ENCODE peak calls at places on chromosomes 2 and 18, in seven cellular contexts. L is mesendoderm, W is GM23338, I is HCT116, U is AG09309, M is mammary epithelial cell, T is tibial nerve. G is an unnamed sample.
A peak's percentile ranks its signal among the peaks of the same experiment; 100 is the strongest.

GRCh38 chr18:44733754-44734465 is 53.2 kb downstream of the SETBP1 start:
- DNase-seq in U (no peak), I (no peak), L (no peak), T (no peak), W (no peak), M (peak; percentile 14), G (no peak)

GRCh38 chr2:181553244-181553643 is 96.1 kb downstream of the ITGA4 start:
- DNase-seq in L (no peak), M (no peak), W (no peak), U (no peak), T (no peak), I (no peak), G (no peak)

GRCh38 chr18:74529378-74529777 is 4.9 kb upstream of the CNDP1 start:
- DNase-seq in W (no peak), I (no peak), T (no peak), U (no peak), L (no peak), M (no peak), G (no peak)

GRCh38 chr18:25516121-25516520 is 164.2 kb upstream of the ZNF521 start:
- DNase-seq in I (no peak), L (no peak), W (no peak), U (no peak), M (no peak), T (no peak), G (no peak)

GRCh38 chr18:47594621-47595086 is 335.8 kb downstream of the SMAD2 start:
- DNase-seq in U (no peak), L (no peak), I (no peak), M (no peak), T (peak; percentile 16), W (no peak), G (no peak)

GRCh38 chr2:128922154-128922553 is 603.5 kb upstream of the HS6ST1 start:
- DNase-seq in I (no peak), L (no peak), U (no peak), M (no peak), W (no peak), T (no peak), G (no peak)

GRCh38 chr2:101545940-101546339 is 71.0 kb upstream of the RFX8 start:
- DNase-seq in U (no peak), L (no peak), I (no peak), W (no peak), M (peak; percentile 5), T (no peak), G (no peak)

GRCh38 chr2:229434131-229434530 is 163.0 kb upstream of the PID1 start:
- DNase-seq in T (no peak), U (no peak), L (no peak), M (peak; percentile 42), I (no peak), W (no peak), G (no peak)

GRCh38 chr2:127051116-127051779 is 55.7 kb downstream of the BIN1 start:
- DNase-seq in W (no peak), U (no peak), L (no peak), T (no peak), I (no peak), M (no peak), G (no peak)

GRCh38 chr2:1749750-1750149 is 5.4 kb upstream of the PXDN start:
- DNase-seq in L (no peak), M (no peak), I (no peak), W (no peak), U (no peak), T (no peak), G (no peak)

GRCh38 chr18:76357174-76357573 is 137.9 kb downstream of the ZNF516 start:
- DNase-seq in L (no peak), W (no peak), U (no peak), T (no peak), I (no peak), M (no peak), G (no peak)

GRCh38 chr2:147806846-147807245 is 38.0 kb upstream of the ACVR2A start:
- DNase-seq in U (no peak), I (no peak), T (no peak), W (peak; percentile 28), L (peak; percentile 19), M (no peak), G (no peak)

GRCh38 chr2:222862068-222862914 is 1.5 kb downstream of the ACSL3 start:
- DNase-seq in M (peak; percentile 45), I (no peak), W (no peak), U (no peak), T (no peak), L (no peak), G (no peak)

GRCh38 chr2:127697482-127698180 is 3.7 kb upstream of the SFT2D3 start:
- DNase-seq in L (no peak), M (no peak), U (no peak), W (no peak), T (no peak), I (no peak), G (no peak)

GRCh38 chr2:101820519-101820918 is 123.0 kb downstream of the MAP4K4 start:
- DNase-seq in U (no peak), W (no peak), I (no peak), M (peak; percentile 98), T (no peak), L (peak; percentile 54), G (no peak)

GRCh38 chr2:126887506-126887905 is 11.2 kb upstream of the TEX51 start:
- DNase-seq in T (no peak), M (no peak), L (no peak), U (no peak), W (no peak), I (no peak), G (no peak)

GRCh38 chr2:212777020-212777491 is 238.5 kb upstream of the ERBB4 start:
- DNase-seq in L (peak; percentile 63), U (peak; percentile 25), M (peak; percentile 52), T (no peak), I (peak; percentile 6), W (peak; percentile 43), G (peak; percentile 85)

GRCh38 chr2:100675373-100675772 is 112.6 kb downstream of the PDCL3 start:
- DNase-seq in I (no peak), W (no peak), M (no peak), T (no peak), U (no peak), L (no peak), G (no peak)

GRCh38 chr2:226981731-226982373 is 146.0 kb downstream of the RHBDD1 start:
- DNase-seq in U (no peak), W (no peak), M (no peak), L (peak; percentile 51), T (no peak), I (no peak), G (peak; percentile 88)

GRCh38 chr2:100017633-100018032 is 124.8 kb downstream of the AFF3 start:
- DNase-seq in M (no peak), I (no peak), T (no peak), U (no peak), L (no peak), W (no peak), G (no peak)

DNA sequence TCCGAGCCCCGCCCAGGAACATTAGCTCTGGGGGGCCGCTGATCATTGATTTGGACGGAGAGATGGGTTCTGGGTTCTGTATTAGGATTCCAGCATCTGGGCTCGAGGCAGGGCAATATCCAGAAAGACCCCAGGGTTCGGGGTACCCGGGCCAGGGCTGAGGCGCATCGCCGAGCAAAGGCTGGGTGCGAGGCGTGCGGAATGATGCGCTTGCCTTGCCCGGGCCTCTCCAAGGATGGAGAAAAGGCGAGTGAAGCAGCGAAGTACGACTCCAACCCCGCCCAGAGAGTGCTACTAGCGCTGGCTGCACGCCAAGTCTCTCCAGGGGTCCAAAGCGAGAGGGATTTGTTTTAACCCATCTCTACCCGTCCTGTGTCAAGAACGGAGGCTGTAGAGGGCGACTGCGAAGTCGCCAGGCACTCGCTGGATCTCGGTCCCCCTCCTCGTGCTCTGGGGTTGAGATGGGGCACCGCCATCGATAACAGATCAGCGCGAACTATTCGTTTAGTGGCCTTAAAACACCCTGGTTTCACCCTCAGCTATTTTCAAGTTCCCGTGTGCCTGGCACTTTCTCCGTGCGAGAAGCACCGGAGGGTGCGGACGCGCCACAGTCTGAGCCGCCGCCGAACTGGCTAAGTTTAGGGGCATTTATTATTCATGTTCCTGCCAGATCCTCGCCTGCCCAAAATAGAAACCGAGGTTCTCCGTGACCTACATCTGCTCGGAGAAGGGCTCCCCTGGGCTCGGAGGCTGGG is 1.9 kb downstream of the ADCYAP1 start:
- DNase-seq in M (no peak), T (no peak), W (peak; percentile 91), L (peak; percentile 71), I (no peak), U (no peak), G (no peak)
- H3K4me3 ChIP-seq in M (peak overlapping the region; percentile 3), T (peak overlapping the region; percentile 8), W (peak overlapping the region; percentile 76), L (no peak overlapping the region), I (no peak overlapping the region), U (no peak overlapping the region), G (peak overlapping the region; percentile 80)

DNA sequence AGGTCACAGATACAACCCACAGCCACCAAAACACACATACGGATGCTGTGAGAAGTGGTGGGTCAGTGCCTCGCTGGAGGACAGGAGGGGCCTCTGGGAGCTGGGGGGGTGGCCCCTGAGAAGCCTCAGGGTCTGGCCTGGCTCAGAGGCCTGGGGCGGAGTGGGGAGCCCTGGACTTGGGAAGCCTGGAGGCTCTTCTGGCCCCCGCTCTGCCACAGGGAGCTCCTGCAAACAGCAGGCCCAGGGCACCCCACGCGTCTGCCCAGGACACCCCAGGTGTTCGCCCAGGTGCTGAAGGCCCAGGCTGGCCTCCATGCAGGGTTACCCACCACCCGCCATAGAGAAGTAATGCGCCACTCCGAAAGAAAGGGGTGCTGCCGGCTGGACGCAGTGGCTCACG is 25.9 kb downstream of the THAP4 start:
- DNase-seq in M (no peak), T (no peak), U (no peak), I (no peak), L (no peak), W (no peak), G (no peak)
- H3K4me3 ChIP-seq in M (no peak overlapping the region), T (no peak overlapping the region), U (no peak overlapping the region), I (no peak overlapping the region), L (no peak overlapping the region), W (peak overlapping the region; percentile 71), G (no peak overlapping the region)

DNA sequence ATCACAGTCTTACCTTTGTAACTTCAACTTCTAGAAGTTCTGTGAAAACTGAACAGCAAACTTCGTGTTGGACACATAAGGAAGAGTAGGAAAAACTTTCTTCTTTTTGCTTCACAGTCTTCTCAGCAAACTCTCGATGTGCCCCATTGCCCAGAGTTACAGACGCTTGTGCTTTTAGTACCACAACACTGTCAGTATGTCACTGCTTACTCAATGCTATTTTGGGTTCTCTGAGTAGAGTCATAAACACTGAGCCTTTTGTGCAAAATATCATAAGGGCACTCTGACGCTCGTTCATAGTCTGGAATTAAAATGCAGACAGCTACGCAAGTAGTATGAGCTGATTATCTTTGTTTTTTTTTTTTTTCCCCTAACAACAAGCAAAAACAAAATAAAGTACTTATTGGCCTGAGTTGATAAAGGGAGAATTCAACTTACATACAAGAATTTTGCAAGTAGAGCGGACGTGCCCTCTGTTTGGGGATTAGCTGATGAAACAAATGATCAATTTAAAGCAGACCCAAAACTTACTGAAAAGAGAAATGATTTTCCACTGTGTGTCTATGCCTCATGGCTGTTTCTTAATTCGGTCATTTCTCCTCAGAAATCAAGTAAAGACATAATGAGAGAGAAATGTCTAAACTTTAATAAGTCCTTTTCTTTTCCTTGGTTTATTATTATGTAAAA is at the start of gene CDH19:
- DNase-seq in I (no peak), W (no peak), T (no peak), M (no peak), L (no peak), U (no peak), G (no peak)
- H3K4me3 ChIP-seq in I (no peak within 1 kb of the TSS), W (no peak within 1 kb of the TSS), T (peak within 1 kb of the TSS; percentile 31), M (no peak within 1 kb of the TSS), L (no peak within 1 kb of the TSS), U (no peak within 1 kb of the TSS), G (no peak within 1 kb of the TSS)

DNA sequence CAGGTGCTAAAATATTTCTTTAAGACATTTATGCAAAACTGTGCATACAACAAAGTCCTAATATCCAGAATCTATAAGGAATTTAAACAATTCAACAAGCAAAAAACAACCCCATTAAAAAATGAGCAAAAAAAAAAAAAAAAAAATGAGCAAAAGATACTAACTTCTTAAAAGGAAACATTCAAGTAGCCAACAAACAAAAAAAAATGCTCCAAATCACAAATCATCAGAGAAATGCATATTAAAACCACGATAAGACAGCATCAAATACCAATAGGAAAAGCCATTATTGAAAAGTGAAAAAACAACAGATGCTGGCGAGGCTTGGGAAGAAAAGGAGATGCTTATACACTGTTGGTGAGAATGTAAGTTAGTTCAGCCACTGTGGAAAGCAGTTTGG is 34.9 kb downstream of the B4GALT6 start:
- DNase-seq in I (no peak), U (no peak), L (no peak), T (no peak), M (no peak), W (no peak), G (no peak)
- H3K4me3 ChIP-seq in I (peak overlapping the region; percentile 8), U (no peak overlapping the region), L (no peak overlapping the region), T (no peak overlapping the region), M (no peak overlapping the region), W (no peak overlapping the region), G (no peak overlapping the region)